ENCODE peak calls at places on chromosomes 1 and 21, in ten cellular contexts. One of them, this sample, is unnamed.
A peak's percentile ranks its signal among the peaks of the same experiment; 100 is the strongest.

GRCh38 chr1:199173356-199173755 is 534.5 kb downstream of the PTPRC start:
- DNase-seq in NCI-H345: no peak
- DNase-seq in HuH-7.5: no peak
- DNase-seq in suprapubic skin: no peak
- DNase-seq in substantia nigra: no peak
- DNase-seq in activated gamma-delta T cell treated with anti-CD3 and anti-CD28 coated beads, Interleukin-2, amount 50 U/mL, for 16 hours: no peak
- DNase-seq in amygdala: no peak
- DNase-seq in WTC11: no peak
- DNase-seq in hepatic stellate cell: no peak
- DNase-seq in NCI-H1092: no peak
- DNase-seq in this sample: no peak

GRCh38 chr1:200267937-200268336 is 141.9 kb downstream of the ZNF281 start:
- DNase-seq in NCI-H345: no peak
- DNase-seq in amygdala: no peak
- DNase-seq in HuH-7.5: no peak
- DNase-seq in suprapubic skin: no peak
- DNase-seq in activated gamma-delta T cell treated with anti-CD3 and anti-CD28 coated beads, Interleukin-2, amount 50 U/mL, for 16 hours: no peak
- DNase-seq in WTC11: no peak
- DNase-seq in NCI-H1092: no peak
- DNase-seq in hepatic stellate cell: no peak
- DNase-seq in substantia nigra: no peak
- DNase-seq in this sample: no peak

GRCh38 chr1:9416506-9416905 is 122.8 kb upstream of the SLC25A33 start:
- DNase-seq in HuH-7.5: no peak
- DNase-seq in WTC11: no peak
- DNase-seq in suprapubic skin: no peak
- DNase-seq in amygdala: no peak
- DNase-seq in NCI-H1092: no peak
- DNase-seq in substantia nigra: no peak
- DNase-seq in NCI-H345: no peak
- DNase-seq in activated gamma-delta T cell treated with anti-CD3 and anti-CD28 coated beads, Interleukin-2, amount 50 U/mL, for 16 hours: no peak
- DNase-seq in hepatic stellate cell: no peak
- DNase-seq in this sample: no peak

GRCh38 chr1:177975588-177976495 is 6.0 kb upstream of the SEC16B start:
- DNase-seq in activated gamma-delta T cell treated with anti-CD3 and anti-CD28 coated beads, Interleukin-2, amount 50 U/mL, for 16 hours: no peak
- DNase-seq in substantia nigra: no peak
- DNase-seq in HuH-7.5: no peak
- DNase-seq in amygdala: no peak
- DNase-seq in NCI-H345: no peak
- DNase-seq in hepatic stellate cell: peak; percentile 32
- DNase-seq in WTC11: no peak
- DNase-seq in suprapubic skin: no peak
- DNase-seq in NCI-H1092: no peak
- DNase-seq in this sample: no peak

GRCh38 chr1:113868387-113869083 is 3.0 kb downstream of the PTPN22 start:
- DNase-seq in amygdala: no peak
- DNase-seq in suprapubic skin: no peak
- DNase-seq in WTC11: no peak
- DNase-seq in NCI-H1092: no peak
- DNase-seq in activated gamma-delta T cell treated with anti-CD3 and anti-CD28 coated beads, Interleukin-2, amount 50 U/mL, for 16 hours: no peak
- DNase-seq in HuH-7.5: no peak
- DNase-seq in NCI-H345: no peak
- DNase-seq in hepatic stellate cell: no peak
- DNase-seq in substantia nigra: no peak
- DNase-seq in this sample: no peak

GRCh38 chr1:33387512-33388079 is 43.3 kb downstream of the PHC2 start:
- DNase-seq in HuH-7.5: no peak
- DNase-seq in activated gamma-delta T cell treated with anti-CD3 and anti-CD28 coated beads, Interleukin-2, amount 50 U/mL, for 16 hours: no peak
- DNase-seq in NCI-H345: no peak
- DNase-seq in hepatic stellate cell: no peak
- DNase-seq in substantia nigra: no peak
- DNase-seq in suprapubic skin: no peak
- DNase-seq in NCI-H1092: no peak
- DNase-seq in amygdala: no peak
- DNase-seq in WTC11: no peak
- DNase-seq in this sample: no peak

GRCh38 chr1:3014041-3014440 is 7.2 kb upstream of the ACTRT2 start:
- DNase-seq in WTC11: no peak
- DNase-seq in suprapubic skin: no peak
- DNase-seq in hepatic stellate cell: no peak
- DNase-seq in substantia nigra: no peak
- DNase-seq in HuH-7.5: no peak
- DNase-seq in NCI-H345: no peak
- DNase-seq in activated gamma-delta T cell treated with anti-CD3 and anti-CD28 coated beads, Interleukin-2, amount 50 U/mL, for 16 hours: no peak
- DNase-seq in amygdala: no peak
- DNase-seq in NCI-H1092: no peak
- DNase-seq in this sample: no peak

GRCh38 chr1:43979528-43980254 is 681 bp downstream of the B4GALT2 start:
- DNase-seq in NCI-H345: peak; percentile 8
- DNase-seq in hepatic stellate cell: peak; percentile 78
- DNase-seq in HuH-7.5: peak; percentile 86
- DNase-seq in suprapubic skin: peak; percentile 83
- DNase-seq in NCI-H1092: peak; percentile 31
- DNase-seq in WTC11: peak; percentile 49
- DNase-seq in activated gamma-delta T cell treated with anti-CD3 and anti-CD28 coated beads, Interleukin-2, amount 50 U/mL, for 16 hours: no peak
- DNase-seq in substantia nigra: peak; percentile 15
- DNase-seq in amygdala: peak; percentile 59
- DNase-seq in this sample: peak; percentile 26

GRCh38 chr21:35831230-35831629 is 229.1 kb downstream of the SETD4 start:
- DNase-seq in NCI-H345: no peak
- DNase-seq in HuH-7.5: no peak
- DNase-seq in amygdala: no peak
- DNase-seq in activated gamma-delta T cell treated with anti-CD3 and anti-CD28 coated beads, Interleukin-2, amount 50 U/mL, for 16 hours: no peak
- DNase-seq in hepatic stellate cell: no peak
- DNase-seq in WTC11: no peak
- DNase-seq in suprapubic skin: no peak
- DNase-seq in substantia nigra: no peak
- DNase-seq in NCI-H1092: no peak
- DNase-seq in this sample: no peak

GRCh38 chr1:235297579-235297978 is 30.4 kb downstream of the ARID4B start:
- DNase-seq in hepatic stellate cell: no peak
- DNase-seq in HuH-7.5: no peak
- DNase-seq in amygdala: no peak
- DNase-seq in activated gamma-delta T cell treated with anti-CD3 and anti-CD28 coated beads, Interleukin-2, amount 50 U/mL, for 16 hours: no peak
- DNase-seq in suprapubic skin: no peak
- DNase-seq in NCI-H1092: no peak
- DNase-seq in substantia nigra: no peak
- DNase-seq in NCI-H345: no peak
- DNase-seq in WTC11: no peak
- DNase-seq in this sample: no peak

GRCh38 chr1:74223453-74223852 is 11.7 kb upstream of the TNNI3K start:
- DNase-seq in amygdala: no peak
- DNase-seq in NCI-H1092: no peak
- DNase-seq in HuH-7.5: no peak
- DNase-seq in suprapubic skin: no peak
- DNase-seq in NCI-H345: no peak
- DNase-seq in hepatic stellate cell: no peak
- DNase-seq in WTC11: no peak
- DNase-seq in substantia nigra: no peak
- DNase-seq in activated gamma-delta T cell treated with anti-CD3 and anti-CD28 coated beads, Interleukin-2, amount 50 U/mL, for 16 hours: no peak
- DNase-seq in this sample: no peak

This sample was measured in NCI-H146.